ENCODE peak calls at places on chromosomes 2 and 18, in six cellular contexts. K is psoas muscle, I is transverse colon, P is GM12878, J is cardiac muscle cell, O is esophagus squamous epithelium. N is an unnamed sample.

GRCh38 chr2:20322527-20323300 is 27.9 kb downstream of the PUM2 start:
- DNase-seq in K (no peak), P (no peak), J (no peak), O (no peak), I (no peak), N (no peak)

GRCh38 chr18:45282101-45282812 is 333.0 kb upstream of the SLC14A2 start:
- DNase-seq in I (no peak), J (no peak), K (no peak), P (no peak), O (no peak), N (no peak)

GRCh38 chr2:69798909-69799526 is 30.4 kb upstream of the GMCL1 start:
- DNase-seq in K (no peak), P (no peak), O (no peak), J (peak; percentile 53), I (no peak), N (no peak)

GRCh38 chr2:159960413-159960812 is 102.0 kb downstream of the PLA2R1 start:
- DNase-seq in I (no peak), P (peak; percentile 44), K (no peak), O (no peak), J (no peak), N (no peak)

GRCh38 chr2:182300603-182301002 is 126.2 kb downstream of the PDE1A start:
- DNase-seq in O (no peak), I (no peak), P (no peak), J (no peak), K (no peak), N (no peak)

GRCh38 chr2:206858972-206859739 is 80.2 kb upstream of the CPO start:
- DNase-seq in O (no peak), I (no peak), P (no peak), J (no peak), K (no peak), N (no peak)

GRCh38 chr2:46535360-46535759 is 56.0 kb downstream of the TMEM247 start:
- DNase-seq in K (no peak), O (no peak), I (no peak), P (peak; percentile 96), J (no peak), N (no peak)

GRCh38 chr2:144330951-144331651 is 188.8 kb downstream of the ZEB2 start:
- DNase-seq in K (no peak), O (no peak), P (no peak), I (no peak), J (no peak), N (no peak)

GRCh38 chr18:50281972-50282520 is 723 bp upstream of the MBD1 start:
- DNase-seq in O (no peak), I (no peak), J (no peak), K (no peak), P (no peak), N (no peak)

GRCh38 chr2:239688098-239688497 is 287.3 kb upstream of the HDAC4 start:
- DNase-seq in J (no peak), O (no peak), P (no peak), I (no peak), K (no peak), N (no peak)

GRCh38 chr2:105102963-105103421 is 65.1 kb downstream of the MRPS9 start:
- DNase-seq in J (peak; percentile 85), K (peak; percentile 33), I (no peak), P (no peak), O (no peak), N (no peak)

GRCh38 chr18:13175266-13175665 is 43.3 kb upstream of the LDLRAD4 start:
- DNase-seq in J (no peak), P (no peak), I (no peak), K (no peak), O (no peak), N (no peak)

GRCh38 chr2:8574196-8575010 is 107.5 kb upstream of the ID2 start:
- DNase-seq in J (no peak), O (no peak), P (no peak), K (no peak), I (no peak), N (no peak)

GRCh38 chr2:62718225-62718822 is 12.8 kb downstream of the EHBP1 start:
- DNase-seq in J (no peak), I (no peak), O (no peak), K (no peak), P (no peak), N (no peak)

GRCh38 chr2:113977060-113977659 is 87.3 kb downstream of the ACTR3 start:
- DNase-seq in I (no peak), K (no peak), O (no peak), P (no peak), J (no peak), N (no peak)

GRCh38 chr2:236164201-236164982 is 3.8 kb downstream of the GBX2 start:
- DNase-seq in J (peak; percentile 65), O (no peak), I (no peak), P (no peak), K (no peak), N (no peak)

GRCh38 chr2:191006997-191007604 is 6.9 kb downstream of the STAT1 start:
- DNase-seq in O (no peak), J (no peak), K (no peak), P (no peak), I (no peak), N (no peak)

GRCh38 chr2:190563109-190563508 is 28.6 kb upstream of the NEMP2 start:
- DNase-seq in J (no peak), I (no peak), P (no peak), K (no peak), O (no peak), N (no peak)

GRCh38 chr2:45412754-45413379 is 198.2 kb downstream of the SRBD1 start:
- DNase-seq in O (no peak), I (no peak), K (no peak), P (no peak), J (no peak), N (no peak)

GRCh38 chr2:24334245-24334633 is 26.1 kb downstream of the ITSN2 start:
- DNase-seq in I (no peak), K (no peak), P (no peak), J (no peak), O (no peak), N (no peak)

GRCh38 chr2:239292531-239292930 is 108.3 kb downstream of the HDAC4 start:
- DNase-seq in O (no peak), J (no peak), P (no peak), K (no peak), I (peak; percentile 3), N (no peak)

GRCh38 chr2:73856214-73856613 is 27.5 kb downstream of the STAMBP start:
- DNase-seq in K (no peak), J (no peak), P (no peak), O (no peak), I (no peak), N (no peak)

GRCh38 chr2:73851274-73851673 is 22.5 kb downstream of the STAMBP start:
- DNase-seq in I (peak; percentile 53), K (no peak), J (no peak), O (no peak), P (no peak), N (no peak)

GRCh38 chr2:73855526-73855925 is 26.8 kb downstream of the STAMBP start:
- DNase-seq in I (no peak), O (no peak), J (no peak), K (no peak), P (no peak), N (no peak)

GRCh38 chr2:73850009-73850408 is 21.2 kb downstream of the STAMBP start:
- DNase-seq in O (no peak), I (no peak), J (no peak), P (no peak), K (no peak), N (no peak)

GRCh38 chr2:73852020-73852419 is 23.3 kb downstream of the STAMBP start:
- DNase-seq in O (no peak), P (no peak), I (no peak), J (no peak), K (no peak), N (no peak)
- H3K27ac ChIP-seq in O (no peak overlapping the region), P (no peak overlapping the region), I (peak overlapping the region; percentile 61), J (no peak overlapping the region), K (no peak overlapping the region), N (no peak overlapping the region)

DNA sequence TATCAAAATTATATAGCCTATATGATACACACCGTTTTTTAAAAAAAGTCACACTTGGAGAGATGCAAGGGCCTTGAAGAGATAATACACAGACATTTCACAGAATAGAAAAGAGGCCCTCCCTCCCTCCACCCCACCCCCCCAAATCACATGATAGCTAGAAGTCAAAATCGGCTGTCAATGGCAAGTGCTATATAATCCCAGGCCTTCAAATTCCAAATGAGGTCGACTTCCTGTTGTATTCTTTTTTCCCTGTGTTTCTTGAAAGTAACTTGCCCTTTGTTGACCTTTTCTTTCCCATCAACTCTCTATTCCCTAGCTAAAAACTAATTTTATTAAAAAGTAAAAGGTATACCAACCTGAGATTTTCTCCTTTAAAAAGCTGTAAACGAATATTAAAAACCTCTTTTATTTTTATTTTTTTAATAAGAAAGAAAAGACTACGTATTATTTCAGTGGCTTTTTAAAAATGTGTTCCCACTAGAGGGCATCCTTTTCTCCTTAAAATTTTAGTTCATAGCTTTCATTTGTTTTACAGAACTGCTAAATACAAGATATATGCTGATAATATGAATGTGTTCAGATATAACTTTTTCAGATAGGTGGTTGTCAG is 46.6 kb downstream of the KCMF1 start:
- DNase-seq in K (no peak), O (no peak), I (no peak), J (no peak), P (no peak), N (no peak)
- TF ChIP-seq CTCF in K (peak; percentile 32), O (no peak), I (peak; percentile 38), J (peak; percentile 48), P (peak; percentile 3), N (peak; percentile 65)

DNA sequence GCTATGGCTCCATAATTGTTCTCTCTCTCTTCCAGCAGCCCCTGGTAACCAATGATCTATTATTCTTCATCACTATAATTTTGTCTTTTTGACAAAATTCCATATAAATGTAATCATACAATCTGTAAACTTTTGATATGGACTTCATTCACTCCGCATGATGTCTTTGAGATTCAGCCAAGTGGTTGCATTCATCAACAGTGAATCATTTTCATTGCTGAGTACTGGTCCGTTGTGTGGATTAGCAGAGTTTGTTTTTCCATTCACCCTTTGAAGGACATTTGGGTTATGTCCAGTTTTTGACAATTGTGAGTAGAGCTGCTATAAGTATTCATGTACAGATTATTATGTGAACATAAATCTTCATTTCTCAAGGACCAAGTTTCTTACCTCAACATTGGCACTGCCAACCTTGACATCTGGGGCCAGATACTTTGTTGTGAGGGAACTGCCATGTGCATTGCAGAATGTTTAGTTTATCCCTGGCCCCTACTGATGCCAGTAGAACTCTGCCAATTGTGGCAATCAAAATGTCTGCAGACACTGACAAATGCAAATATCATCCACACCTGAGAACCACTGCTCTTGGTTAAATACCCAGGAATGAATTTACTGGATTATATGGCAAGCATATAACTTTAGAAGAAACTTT is 48.4 kb upstream of the BCL2L11 start:
- DNase-seq in K (no peak), O (no peak), P (no peak), J (no peak), I (no peak), N (no peak)
- H3K27ac ChIP-seq in K (peak overlapping the region; percentile 40), O (no peak overlapping the region), P (no peak overlapping the region), J (no peak overlapping the region), I (no peak overlapping the region), N (no peak overlapping the region)

DNA sequence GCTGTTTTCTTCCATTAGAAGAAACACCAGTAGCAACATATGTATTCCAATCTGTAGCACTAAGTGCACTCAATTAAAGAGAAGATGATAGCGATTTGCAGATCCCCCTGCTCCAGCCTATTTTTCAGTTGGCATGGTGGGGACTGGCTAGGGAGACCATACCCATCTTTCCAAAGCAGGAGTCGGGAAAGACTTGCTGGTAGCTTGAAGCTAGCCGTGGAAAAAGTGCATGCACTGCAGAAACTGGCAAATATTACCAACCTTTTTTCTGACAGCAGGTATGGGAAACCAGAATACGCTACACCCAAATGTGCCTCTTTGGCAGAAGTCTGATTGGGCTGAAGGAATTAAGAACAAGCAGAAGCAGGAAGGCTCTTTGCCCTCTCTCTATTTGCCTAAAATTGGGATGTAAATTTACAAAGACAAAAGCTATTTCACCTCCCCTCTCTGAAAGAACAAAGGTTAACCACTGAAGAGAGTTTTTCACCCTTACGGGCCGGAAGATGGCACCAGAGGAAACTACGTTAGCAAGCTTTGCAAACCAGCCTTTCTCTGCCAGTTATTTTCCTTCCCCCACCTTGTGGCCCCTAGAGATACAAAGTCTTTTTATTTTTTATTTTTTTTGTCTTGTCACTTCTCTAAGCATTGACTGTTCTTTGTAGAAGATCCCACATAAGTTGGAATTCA is 273.1 kb downstream of the DLGAP1 start:
- DNase-seq in P (no peak), K (no peak), O (no peak), J (peak; percentile 38), I (no peak), N (no peak)
- TF ChIP-seq CTCF in P (no peak), K (no peak), O (no peak), J (no peak), I (no peak), N (no peak)